ENCODE peak calls at places on chromosomes 2 and 18, in four cellular contexts. One of them, this sample, is unnamed.

GRCh38 chr2:168480356-168480755 is 24.3 kb downstream of the CERS6 start:
- DNase-seq in SK-N-SH: no peak
- DNase-seq in GM12878: no peak
- DNase-seq in H1: no peak
- DNase-seq in this sample: no peak

GRCh38 chr2:144943986-144944385 is 424.1 kb upstream of the ZEB2 start:
- DNase-seq in SK-N-SH: no peak
- DNase-seq in GM12878: no peak
- DNase-seq in H1: no peak
- DNase-seq in this sample: no peak

GRCh38 chr2:145460151-145460550 is 940.2 kb upstream of the ZEB2 start:
- DNase-seq in SK-N-SH: no peak
- DNase-seq in GM12878: no peak
- DNase-seq in H1: no peak
- DNase-seq in this sample: no peak

GRCh38 chr2:112572005-112572404 is 12.4 kb upstream of the CHCHD5 start:
- DNase-seq in SK-N-SH: no peak
- DNase-seq in GM12878: no peak
- DNase-seq in H1: no peak
- DNase-seq in this sample: no peak

GRCh38 chr2:127622561-127623387 is 23.2 kb upstream of the GPR17 start:
- DNase-seq in SK-N-SH: peak
- DNase-seq in GM12878: no peak
- DNase-seq in H1: no peak
- DNase-seq in this sample: no peak

GRCh38 chr2:11532434-11533055 is 1.3 kb upstream of the GREB1 start:
- DNase-seq in SK-N-SH: no peak
- DNase-seq in GM12878: no peak
- DNase-seq in H1: no peak
- DNase-seq in this sample: no peak

GRCh38 chr2:177889812-177890460 is 182.6 kb downstream of the PDE11A start:
- DNase-seq in SK-N-SH: no peak
- DNase-seq in GM12878: no peak
- DNase-seq in H1: no peak
- DNase-seq in this sample: no peak

GRCh38 chr2:172249336-172249735 is 146.6 kb upstream of the DLX2 start:
- DNase-seq in SK-N-SH: no peak
- DNase-seq in GM12878: no peak
- DNase-seq in H1: no peak
- DNase-seq in this sample: no peak

GRCh38 chr2:182435754-182436153 is 8.9 kb upstream of the PDE1A start:
- DNase-seq in SK-N-SH: no peak
- DNase-seq in GM12878: no peak
- DNase-seq in H1: no peak
- DNase-seq in this sample: no peak

GRCh38 chr2:184695-185094 is 79.1 kb downstream of the SH3YL1 start:
- DNase-seq in SK-N-SH: no peak
- DNase-seq in GM12878: no peak
- DNase-seq in H1: no peak
- DNase-seq in this sample: no peak
- TF ChIP-seq USF2 in SK-N-SH: no peak
- TF ChIP-seq USF2 in GM12878: no peak
- TF ChIP-seq USF2 in H1: no peak
- TF ChIP-seq USF2 in this sample: no peak

GRCh38 chr18:68152770-68153169 is 562.1 kb downstream of the TMX3 start:
- DNase-seq in SK-N-SH: no peak
- DNase-seq in GM12878: no peak
- DNase-seq in H1: peak
- DNase-seq in this sample: no peak
- TF ChIP-seq NRF1 in SK-N-SH: no peak
- TF ChIP-seq NRF1 in GM12878: no peak
- TF ChIP-seq NRF1 in H1: no peak
- TF ChIP-seq NRF1 in this sample: no peak

GRCh38 chr2:62195421-62196277 is at the start of gene B3GNT2:
- DNase-seq in SK-N-SH: peak
- DNase-seq in GM12878: no peak
- DNase-seq in H1: peak
- DNase-seq in this sample: peak

GRCh38 chr2:62194558-62195420 is 1.1 kb upstream of the B3GNT2 start:
- DNase-seq in SK-N-SH: no peak
- DNase-seq in GM12878: no peak
- DNase-seq in H1: no peak
- DNase-seq in this sample: no peak

GRCh38 chr2:62189196-62189595 is 6.7 kb upstream of the B3GNT2 start:
- DNase-seq in SK-N-SH: no peak
- DNase-seq in GM12878: no peak
- DNase-seq in H1: no peak
- DNase-seq in this sample: no peak

GRCh38 chr2:62196278-62196901 is 475 bp downstream of the B3GNT2 start:
- DNase-seq in SK-N-SH: peak
- DNase-seq in GM12878: no peak
- DNase-seq in H1: no peak
- DNase-seq in this sample: peak

DNA sequence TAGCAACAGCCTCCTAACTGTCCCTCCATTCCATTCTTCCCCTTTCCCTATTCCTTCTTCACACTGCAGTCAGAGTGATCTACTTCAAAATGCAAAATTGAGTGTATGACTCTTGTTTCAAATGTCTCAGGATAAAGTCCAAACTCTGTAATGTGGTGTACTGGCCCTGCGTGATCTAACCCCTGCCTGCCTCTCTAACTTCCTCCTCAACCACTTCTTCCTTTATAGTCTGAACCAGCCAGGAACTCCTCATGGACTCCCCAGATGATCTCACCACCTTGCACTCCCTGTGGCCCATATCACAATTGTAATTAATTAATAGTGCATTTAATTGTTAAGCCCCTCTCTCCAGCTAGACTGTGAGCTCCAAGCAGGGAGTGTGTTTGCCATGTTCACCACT is 3.1 kb upstream of the B3GNT2 start:
- DNase-seq in SK-N-SH: no peak
- DNase-seq in GM12878: no peak
- DNase-seq in H1: no peak
- DNase-seq in this sample: no peak
- TF ChIP-seq USF2 in SK-N-SH: no peak
- TF ChIP-seq USF2 in GM12878: no peak
- TF ChIP-seq USF2 in H1: no peak
- TF ChIP-seq USF2 in this sample: no peak

GRCh38 chr2:104654813-104655212 is 199.1 kb upstream of the POU3F3 start:
- DNase-seq in SK-N-SH: peak
- DNase-seq in GM12878: no peak
- DNase-seq in H1: no peak
- DNase-seq in this sample: no peak

GRCh38 chr2:104656496-104657310 is 197.2 kb upstream of the POU3F3 start:
- DNase-seq in SK-N-SH: no peak
- DNase-seq in GM12878: no peak
- DNase-seq in H1: no peak
- DNase-seq in this sample: no peak

GRCh38 chr2:104658840-104659591 is 194.9 kb upstream of the POU3F3 start:
- DNase-seq in SK-N-SH: no peak
- DNase-seq in GM12878: no peak
- DNase-seq in H1: peak
- DNase-seq in this sample: no peak

GRCh38 chr2:104658149-104658839 is 195.6 kb upstream of the POU3F3 start:
- DNase-seq in SK-N-SH: peak
- DNase-seq in GM12878: no peak
- DNase-seq in H1: peak
- DNase-seq in this sample: no peak
- TF ChIP-seq NRF1 in SK-N-SH: no peak
- TF ChIP-seq NRF1 in GM12878: no peak
- TF ChIP-seq NRF1 in H1: no peak
- TF ChIP-seq NRF1 in this sample: no peak

DNA sequence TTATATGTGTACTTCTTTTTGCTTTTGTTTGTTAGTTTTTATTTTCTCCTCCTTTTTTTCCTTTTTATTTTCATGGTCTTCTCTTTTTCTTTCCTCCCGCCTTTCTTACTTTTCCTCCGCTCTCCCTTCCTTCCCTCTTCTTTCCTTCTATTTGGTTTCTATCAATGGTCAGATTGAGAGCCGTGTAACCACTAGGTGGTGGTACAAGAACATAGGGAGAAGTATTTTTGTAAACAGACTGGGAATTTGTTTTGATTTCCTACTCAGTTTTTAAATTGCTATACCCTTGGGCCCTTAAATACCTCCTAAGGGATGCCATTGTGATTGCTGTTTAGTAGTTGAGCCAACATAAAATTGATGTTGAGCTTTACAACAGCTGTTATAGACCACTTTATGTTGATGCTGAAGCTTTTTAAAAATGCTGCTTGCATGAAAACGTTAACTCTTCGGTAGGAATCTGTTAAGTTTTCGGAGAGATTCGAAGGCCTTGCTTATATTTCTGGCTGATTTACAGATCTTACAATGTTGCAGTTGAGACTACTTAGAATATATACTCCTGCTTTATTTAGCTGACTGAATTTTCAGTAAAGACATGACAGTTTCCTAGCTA is 124.2 kb downstream of the UBE2E3 start:
- DNase-seq in SK-N-SH: peak
- DNase-seq in GM12878: no peak
- DNase-seq in H1: no peak
- DNase-seq in this sample: no peak
- TF ChIP-seq USF2 in SK-N-SH: no peak
- TF ChIP-seq USF2 in GM12878: no peak
- TF ChIP-seq USF2 in H1: no peak
- TF ChIP-seq USF2 in this sample: no peak

DNA sequence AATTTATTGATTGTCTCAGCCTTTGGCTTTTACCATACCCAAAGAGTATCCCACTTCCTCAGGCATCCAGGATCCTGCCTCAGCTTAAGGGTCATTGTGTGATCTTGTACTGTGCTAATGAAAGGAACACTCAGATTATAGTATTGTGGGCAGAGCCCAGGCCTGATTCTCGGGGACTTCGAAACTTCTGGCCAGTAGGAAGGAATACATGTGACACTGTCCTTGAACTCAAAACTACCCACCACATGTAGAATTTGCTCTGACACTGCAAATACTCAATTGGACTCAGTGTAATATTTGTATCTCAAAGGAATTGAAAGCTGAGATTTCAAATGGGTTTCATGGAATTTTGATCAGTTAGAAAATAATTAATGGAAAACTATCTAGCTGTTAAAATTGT is 15.9 kb downstream of the DIS3L2 start:
- DNase-seq in SK-N-SH: no peak
- DNase-seq in GM12878: no peak
- DNase-seq in H1: no peak
- DNase-seq in this sample: no peak
- TF ChIP-seq NRF1 in SK-N-SH: no peak
- TF ChIP-seq NRF1 in GM12878: no peak
- TF ChIP-seq NRF1 in H1: no peak
- TF ChIP-seq NRF1 in this sample: no peak

GRCh38 chr2:239227661-239228371 is 173.0 kb downstream of the HDAC4 start:
- DNase-seq in SK-N-SH: peak
- DNase-seq in GM12878: no peak
- DNase-seq in H1: no peak
- DNase-seq in this sample: no peak

GRCh38 chr2:239225456-239225855 is 175.4 kb downstream of the HDAC4 start:
- DNase-seq in SK-N-SH: no peak
- DNase-seq in GM12878: no peak
- DNase-seq in H1: no peak
- DNase-seq in this sample: no peak

GRCh38 chr2:239226677-239227076 is 174.1 kb downstream of the HDAC4 start:
- DNase-seq in SK-N-SH: no peak
- DNase-seq in GM12878: no peak
- DNase-seq in H1: no peak
- DNase-seq in this sample: no peak

GRCh38 chr2:239225921-239226561 is 174.8 kb downstream of the HDAC4 start:
- DNase-seq in SK-N-SH: no peak
- DNase-seq in GM12878: no peak
- DNase-seq in H1: no peak
- DNase-seq in this sample: no peak

DNA sequence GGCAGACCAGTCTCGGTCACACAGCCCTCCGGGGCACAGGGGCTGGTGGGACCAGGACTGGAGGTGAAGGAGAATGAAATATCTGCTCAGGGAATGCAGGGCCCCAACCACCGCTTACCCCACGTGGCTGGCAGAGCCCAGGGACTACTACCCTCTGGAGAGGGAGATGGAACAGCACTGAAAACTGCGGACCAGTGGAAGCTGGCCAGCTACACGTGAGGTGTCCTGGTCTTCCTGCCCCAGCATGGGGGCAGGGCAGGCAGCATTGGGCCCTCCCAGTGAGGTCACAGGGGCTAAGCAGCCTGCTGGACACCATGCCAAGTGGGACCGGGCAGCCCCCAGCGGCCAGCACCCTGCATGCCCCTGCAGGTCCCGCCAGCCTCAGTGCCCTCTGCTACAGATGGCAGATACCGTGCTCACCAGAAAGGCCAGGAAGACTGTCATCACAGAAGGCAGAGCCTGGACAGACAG is 173.7 kb downstream of the HDAC4 start:
- DNase-seq in SK-N-SH: no peak
- DNase-seq in GM12878: no peak
- DNase-seq in H1: no peak
- DNase-seq in this sample: no peak
- TF ChIP-seq USF2 in SK-N-SH: no peak
- TF ChIP-seq USF2 in GM12878: no peak
- TF ChIP-seq USF2 in H1: no peak
- TF ChIP-seq USF2 in this sample: no peak

GRCh38 chr18:74507927-74508326 is 11.8 kb downstream of the CNDP2 start:
- DNase-seq in SK-N-SH: no peak
- DNase-seq in GM12878: no peak
- DNase-seq in H1: no peak
- DNase-seq in this sample: no peak

GRCh38 chr18:74508366-74508765 is 12.2 kb downstream of the CNDP2 start:
- DNase-seq in SK-N-SH: no peak
- DNase-seq in GM12878: no peak
- DNase-seq in H1: no peak
- DNase-seq in this sample: no peak

GRCh38 chr18:74505776-74506175 is 9.6 kb downstream of the CNDP2 start:
- DNase-seq in SK-N-SH: no peak
- DNase-seq in GM12878: no peak
- DNase-seq in H1: no peak
- DNase-seq in this sample: no peak

GRCh38 chr18:74507120-74507881 is 11.1 kb downstream of the CNDP2 start:
- DNase-seq in SK-N-SH: no peak
- DNase-seq in GM12878: no peak
- DNase-seq in H1: no peak
- DNase-seq in this sample: no peak

DNA sequence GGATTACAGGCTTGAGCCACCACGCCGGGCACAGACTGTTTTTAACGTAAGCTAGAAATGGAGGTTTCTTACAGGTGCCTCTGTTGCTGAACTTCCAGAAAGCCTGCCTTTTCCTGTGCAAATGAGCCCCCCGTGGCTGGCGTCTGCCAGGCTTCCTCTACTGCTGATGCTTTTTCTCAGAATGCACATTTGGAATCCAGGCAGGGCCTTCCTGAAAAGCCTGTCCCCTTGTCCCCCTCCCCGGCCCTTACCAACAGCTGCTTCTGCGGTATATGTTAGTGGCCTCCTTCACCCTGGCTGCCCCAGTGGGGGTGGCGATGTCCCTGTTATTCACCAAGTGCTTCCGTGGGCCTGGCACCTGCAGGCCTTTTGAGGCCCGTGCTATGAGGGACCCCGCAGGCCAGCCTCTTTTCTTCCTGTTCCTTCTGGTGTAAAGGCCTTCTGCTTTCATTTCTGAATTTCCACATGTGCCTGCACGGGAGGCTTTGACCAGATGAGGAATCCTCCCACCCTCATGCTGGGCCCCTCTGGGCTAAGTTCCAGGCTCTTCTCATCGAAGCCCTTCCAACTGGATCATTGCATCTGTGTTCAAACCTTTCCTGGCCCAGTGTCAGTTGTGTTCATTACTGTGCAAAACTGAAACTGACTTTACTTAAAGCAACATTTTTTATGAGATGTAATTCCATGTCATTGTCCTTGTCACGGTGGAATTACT is 10.4 kb downstream of the CNDP2 start:
- DNase-seq in SK-N-SH: no peak
- DNase-seq in GM12878: no peak
- DNase-seq in H1: no peak
- DNase-seq in this sample: no peak
- TF ChIP-seq NRF1 in SK-N-SH: no peak
- TF ChIP-seq NRF1 in GM12878: no peak
- TF ChIP-seq NRF1 in H1: no peak
- TF ChIP-seq NRF1 in this sample: no peak